ENCODE peak calls at places on chromosomes 2 and 18, in five cellular contexts. U is breast epithelium; B is heart right ventricle; X is left ventricle myocardium inferior; W is CD8-positive, alpha-beta T cell. O is an unnamed sample. For H3K4me1, the result is how much of the 10 kb centered on the place peaks cover.

GRCh38 chr2:107801498-107801897 is 25.2 kb upstream of the RGPD4 start:
- DNase-seq in U (no peak), B (no peak), X (no peak), W (no peak), O (no peak)

GRCh38 chr18:50268022-50268747 is 1.9 kb upstream of the CFAP53 start:
- DNase-seq in U (peak), B (peak), X (peak), W (peak), O (peak)

GRCh38 chr2:71668326-71669057 is 215.1 kb downstream of the DYSF start:
- DNase-seq in U (no peak), B (no peak), X (no peak), W (no peak), O (no peak)

GRCh38 chr2:100606740-100607343 is 44.0 kb downstream of the PDCL3 start:
- DNase-seq in U (no peak), B (no peak), X (no peak), W (no peak), O (peak)

GRCh38 chr2:239388236-239389151 is 12.3 kb downstream of the HDAC4 start:
- DNase-seq in U (no peak), B (no peak), X (no peak), W (no peak), O (peak)

GRCh38 chr2:229612395-229612971 is 101.9 kb downstream of the DNER start:
- DNase-seq in U (no peak), B (no peak), X (no peak), W (no peak), O (no peak)

GRCh38 chr2:21599417-21599816 is 475.6 kb downstream of the TDRD15 start:
- DNase-seq in U (no peak), B (no peak), X (no peak), W (no peak), O (no peak)

GRCh38 chr2:41965173-41965875 is 82.5 kb upstream of the PKDCC start:
- DNase-seq in U (no peak), B (no peak), X (no peak), W (no peak), O (no peak)

GRCh38 chr2:215793747-215794595 is 219.4 kb downstream of the MREG start:
- DNase-seq in U (no peak), B (no peak), X (no peak), W (no peak), O (no peak)

GRCh38 chr2:100820346-100821254 is 661 bp downstream of the NPAS2 start:
- DNase-seq in U (no peak), B (peak), X (no peak), W (no peak), O (no peak)

GRCh38 chr2:226799976-226800940 is 638 bp upstream of the IRS1 start:
- DNase-seq in U (no peak), B (no peak), X (peak), W (no peak), O (no peak)

GRCh38 chr18:55522011-55522410 is 66.0 kb downstream of the TCF4 start:
- DNase-seq in U (no peak), B (no peak), X (no peak), W (no peak), O (no peak)

GRCh38 chr18:55466789-55467188 is 121.2 kb downstream of the TCF4 start:
- DNase-seq in U (no peak), B (no peak), X (no peak), W (no peak), O (no peak)

GRCh38 chr2:207354466-207354865 is 175.3 kb upstream of the CREB1 start:
- DNase-seq in U (no peak), B (no peak), X (no peak), W (no peak), O (no peak)

GRCh38 chr2:237961637-237962036 is 5.2 kb upstream of the UBE2F start:
- DNase-seq in U (no peak), B (no peak), X (no peak), W (no peak), O (no peak)

GRCh38 chr18:79832169-79832568 is 34.4 kb downstream of the KCNG2 start:
- DNase-seq in U (no peak), B (no peak), X (no peak), W (no peak), O (no peak)

GRCh38 chr18:36843784-36844183 is 14.9 kb downstream of the KIAA1328 start:
- DNase-seq in U (no peak), B (no peak), X (no peak), W (no peak), O (no peak)

GRCh38 chr18:27713727-27714080 is 463.2 kb downstream of the CDH2 start:
- DNase-seq in U (no peak), B (no peak), X (no peak), W (no peak), O (no peak)

GRCh38 chr2:237232166-237232565 is 146.5 kb downstream of the COPS8 start:
- DNase-seq in U (no peak), B (no peak), X (no peak), W (no peak), O (no peak)

GRCh38 chr2:71223767-71224333 is 3.1 kb downstream of the PAIP2B start:
- DNase-seq in U (peak), B (peak), X (peak), W (no peak), O (no peak)

GRCh38 chr18:74113711-74114110 is 33.9 kb downstream of the FBXO15 start:
- DNase-seq in U (no peak), B (no peak), X (no peak), W (no peak), O (no peak)

GRCh38 chr2:197867630-197868029 is 63.2 kb downstream of the PLCL1 start:
- DNase-seq in U (no peak), B (no peak), X (no peak), W (no peak), O (no peak)

GRCh38 chr2:16654775-16655456 is 10.7 kb downstream of the CYRIA start:
- DNase-seq in U (no peak), B (no peak), X (no peak), W (no peak), O (no peak)

GRCh38 chr2:157262248-157262647 is 4.7 kb downstream of the GALNT5 start:
- DNase-seq in U (no peak), B (no peak), X (no peak), W (no peak), O (no peak)

GRCh38 chr2:157257312-157258252 is at the start of gene GALNT5:
- DNase-seq in U (no peak), B (no peak), X (no peak), W (no peak), O (no peak)

GRCh38 chr2:157261199-157261782 is 3.8 kb downstream of the GALNT5 start:
- DNase-seq in U (no peak), B (no peak), X (no peak), W (no peak), O (no peak)

GRCh38 chr2:157258520-157259326 is 1.2 kb downstream of the GALNT5 start:
- DNase-seq in U (no peak), B (no peak), X (no peak), W (no peak), O (no peak)

DNA sequence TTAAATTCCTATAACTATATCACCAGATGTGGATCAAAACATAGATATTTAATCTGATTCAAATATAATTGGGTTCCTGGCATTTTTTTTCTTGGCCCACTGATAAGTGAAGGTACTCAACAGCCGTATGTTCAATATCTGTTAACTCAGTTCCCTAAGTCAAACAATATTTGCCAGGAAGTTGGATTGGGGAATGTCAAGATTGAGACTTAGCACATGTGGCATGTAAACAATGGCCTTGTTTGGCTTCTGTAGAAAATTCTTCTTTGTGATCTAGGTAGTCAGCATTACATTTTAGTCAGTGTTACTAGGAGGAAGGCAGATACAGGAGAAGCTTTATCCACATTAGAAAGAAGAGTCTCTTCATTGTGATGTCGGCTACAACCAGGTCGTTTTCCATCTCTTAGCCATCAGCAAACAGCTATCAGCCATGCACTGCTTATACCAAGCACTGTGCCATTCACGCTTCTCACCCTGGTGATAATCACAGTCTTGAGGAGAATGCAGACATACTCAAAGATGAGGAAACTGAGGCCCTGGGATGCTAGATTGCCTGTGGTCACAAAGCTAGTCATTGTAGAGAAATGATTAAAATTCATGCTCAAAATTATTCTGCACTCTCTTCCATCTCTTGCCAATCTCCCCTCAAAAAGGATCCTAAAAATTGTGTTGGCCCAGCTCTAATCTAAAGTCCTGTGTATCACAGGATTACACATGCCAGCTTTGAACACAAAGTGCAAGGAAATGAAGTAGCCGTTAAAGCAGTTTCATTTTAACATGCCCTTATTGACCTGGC is 3.1 kb downstream of the GALNT5 start:
- DNase-seq in U (no peak), B (no peak), X (no peak), W (no peak), O (no peak)
- H3K4me1 ChIP-seq in U (under half), B (under half), X (under half), W (under half), O (under half)

GRCh38 chr2:28412625-28413151 is 20.0 kb downstream of the FOSL2 start:
- DNase-seq in U (no peak), B (no peak), X (no peak), W (no peak), O (no peak)
- H3K4me1 ChIP-seq in U (under half), B (under half), X (under half), W (under half), O (under half)

GRCh38 chr2:217903859-217904613 is 98.8 kb downstream of the TNS1 start:
- DNase-seq in U (no peak), B (peak), X (peak), W (no peak), O (no peak)
- H3K4me1 ChIP-seq in U (under half), B (half or more), X (half or more), W (under half), O (under half)

GRCh38 chr2:36407403-36407802 is 51.8 kb downstream of the CRIM1 start:
- DNase-seq in U (no peak), B (no peak), X (no peak), W (no peak), O (no peak)
- H3K4me1 ChIP-seq in U (under half), B (under half), X (half or more), W (under half), O (under half)

GRCh38 chr2:36464006-36464721 is 108.6 kb downstream of the CRIM1 start:
- DNase-seq in U (no peak), B (no peak), X (no peak), W (no peak), O (no peak)
- H3K4me1 ChIP-seq in U (under half), B (under half), X (under half), W (under half), O (under half)

GRCh38 chr2:189124175-189124574 is 55.4 kb downstream of the COL5A2 start:
- DNase-seq in U (no peak), B (no peak), X (no peak), W (no peak), O (no peak)
- H3K4me1 ChIP-seq in U (under half), B (under half), X (under half), W (under half), O (under half)

GRCh38 chr2:144508162-144508765 is 11.7 kb downstream of the ZEB2 start:
- DNase-seq in U (no peak), B (no peak), X (no peak), W (peak), O (no peak)
- H3K4me1 ChIP-seq in U (under half), B (half or more), X (half or more), W (under half), O (half or more)

O was measured in CD8-positive, alpha-beta memory T cell.